ENCODE peak calls at places on chromosomes 5 and 9, in four cellular contexts. N is HepG2, Y is A549, H is GM12878. V is an unnamed sample.

GRCh38 chr9:132809677-132810076 is 68.4 kb downstream of the AK8 start:
- DNase-seq in N (no peak), Y (no peak), H (no peak), V (no peak)

GRCh38 chr9:21968331-21969010 is 25.7 kb downstream of the CDKN2A start:
- DNase-seq in N (no peak), Y (no peak), H (no peak), V (no peak)

GRCh38 chr5:137348759-137349158 is 150.4 kb downstream of the SPOCK1 start:
- DNase-seq in N (no peak), Y (no peak), H (no peak), V (no peak)

GRCh38 chr5:171801-172331 is 19.4 kb upstream of the LRRC14B start:
- DNase-seq in N (no peak), Y (no peak), H (no peak), V (no peak)

GRCh38 chr9:129878253-129878652 is 43.0 kb downstream of the USP20 start:
- DNase-seq in N (no peak), Y (no peak), H (no peak), V (no peak)

GRCh38 chr5:34459908-34460307 is 196.2 kb upstream of the RAI14 start:
- DNase-seq in N (no peak), Y (no peak), H (no peak), V (no peak)

GRCh38 chr5:139578348-139578724 is 17.2 kb downstream of the UBE2D2 start:
- DNase-seq in N (no peak), Y (no peak), H (no peak), V (no peak)

GRCh38 chr9:36749461-36749860 is 176.8 kb downstream of the MELK start:
- DNase-seq in N (no peak), Y (no peak), H (no peak), V (no peak)

GRCh38 chr9:95506438-95506691 is 10.4 kb downstream of the PTCH1 start:
- DNase-seq in N (peak), Y (peak), H (no peak), V (peak)

GRCh38 chr5:146368137-146368536 is 29.5 kb downstream of the POU4F3 start:
- DNase-seq in N (no peak), Y (no peak), H (no peak), V (no peak)

GRCh38 chr5:2582507-2582906 is 169.0 kb downstream of the IRX2 start:
- DNase-seq in N (no peak), Y (no peak), H (no peak), V (no peak)

DNA sequence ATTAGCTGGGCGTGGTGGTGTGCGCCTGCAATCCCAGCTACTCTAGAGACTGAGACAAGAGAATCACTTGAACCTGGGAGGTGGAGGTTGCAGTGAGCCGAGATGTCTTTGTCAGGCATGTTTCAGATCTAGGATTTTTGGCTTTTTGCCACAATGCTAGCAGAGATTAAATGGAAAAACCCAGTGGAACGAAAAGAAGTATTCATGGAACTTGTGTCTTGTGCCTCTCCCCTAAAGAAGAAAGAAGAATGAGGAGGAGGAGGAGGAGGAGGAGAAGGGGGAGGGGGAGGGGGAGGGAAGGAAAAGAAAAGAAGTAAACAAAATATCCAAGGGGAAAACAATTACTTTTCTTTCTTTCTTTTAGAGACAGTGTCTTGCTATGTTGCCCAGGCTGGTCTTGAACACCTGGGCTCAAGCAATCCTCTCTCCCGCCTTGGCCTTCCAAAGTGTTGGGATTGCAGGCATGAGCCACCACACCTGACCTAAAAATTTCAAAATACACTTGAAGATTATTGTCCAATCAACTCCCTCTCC is 106.0 kb downstream of the ARRDC3 start:
- DNase-seq in N (no peak), Y (no peak), H (no peak), V (no peak)
- TF ChIP-seq EP300 in N (no peak), Y (no peak), H (no peak), V (no peak)

GRCh38 chr5:118450924-118451332 is 537.4 kb downstream of the DTWD2 start:
- DNase-seq in N (no peak), Y (no peak), H (no peak), V (no peak)
- TF ChIP-seq MYC in N (no peak), Y (no peak), H (no peak), V (no peak)

GRCh38 chr9:19160085-19160484 is 32.8 kb upstream of the PLIN2 start:
- DNase-seq in N (no peak), Y (no peak), H (no peak), V (no peak)

GRCh38 chr9:19156805-19157204 is 29.5 kb upstream of the PLIN2 start:
- DNase-seq in N (no peak), Y (no peak), H (no peak), V (no peak)

GRCh38 chr9:19162026-19162366 is 34.7 kb upstream of the PLIN2 start:
- DNase-seq in N (no peak), Y (no peak), H (no peak), V (no peak)

GRCh38 chr9:19162956-19163355 is 35.7 kb upstream of the PLIN2 start:
- DNase-seq in N (no peak), Y (no peak), H (no peak), V (no peak)

GRCh38 chr9:19161257-19162025 is 34.1 kb upstream of the PLIN2 start:
- DNase-seq in N (peak), Y (peak), H (peak), V (peak)
- TF ChIP-seq EP300 in N (peak), Y (peak), H (peak), V (peak)

DNA sequence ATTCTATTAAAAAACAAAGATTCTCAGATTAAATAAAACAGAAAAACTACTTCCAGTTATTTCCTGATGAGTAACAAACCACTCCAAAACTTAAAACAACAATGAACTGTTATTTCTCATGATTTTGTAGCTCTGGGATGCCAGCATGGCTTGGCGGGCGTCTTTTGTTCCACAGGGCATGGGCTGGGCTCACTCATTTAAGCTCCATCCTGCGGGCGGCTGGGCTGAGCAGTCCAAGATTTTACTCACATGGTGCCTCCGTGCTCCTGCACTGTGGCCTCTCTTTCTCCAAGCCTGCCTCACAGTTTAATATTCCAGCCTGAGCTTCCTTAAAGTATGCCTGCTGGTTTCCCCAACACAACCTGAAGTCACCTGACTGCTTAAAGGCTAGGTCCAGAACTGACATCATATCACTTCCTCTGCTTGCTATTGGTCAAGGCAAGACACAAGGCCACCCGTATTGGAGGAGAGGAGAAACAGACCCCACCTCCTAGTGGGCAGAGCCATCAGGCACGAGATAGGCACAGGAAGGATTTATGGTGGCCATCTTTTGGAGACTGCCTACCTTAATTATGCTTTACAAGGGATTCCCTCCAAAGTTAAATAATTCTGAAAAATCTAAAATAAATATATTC is 41.6 kb upstream of the ZBTB43 start:
- DNase-seq in N (no peak), Y (peak), H (no peak), V (peak)
- TF ChIP-seq MYC in N (no peak), Y (no peak), H (no peak), V (no peak)